ENCODE peak calls at places on chromosome 20, in seven cellular contexts. R is GM12878, I is HepG2, P is H1, S is HCT116, A is K562, C is SK-N-SH. X is an unnamed sample.
A peak's percentile ranks its signal among the peaks of the same experiment; 100 is the strongest.

GRCh38 chr20:50053790-50054547 is 59.0 kb downstream of the UBE2V1 start:
- DNase-seq in R (no peak), P (no peak), A (no peak), I (no peak), C (no peak), S (no peak), X (no peak)

GRCh38 chr20:19787366-19787765 is 29.3 kb downstream of the RIN2 start:
- DNase-seq in I (no peak), S (no peak), P (no peak), C (no peak), R (no peak), A (no peak), X (no peak)

GRCh38 chr20:38434310-38434741 is 802 bp downstream of the SNHG17 start:
- DNase-seq in S (no peak), P (no peak), R (no peak), I (no peak), A (peak; percentile 51), C (peak; percentile 43), X (no peak)

GRCh38 chr20:41249371-41249770 is 68.2 kb downstream of the ZHX3 start:
- DNase-seq in P (no peak), A (peak; percentile 38), I (no peak), R (no peak), C (no peak), S (no peak), X (no peak)

GRCh38 chr20:62209850-62210495 is 10.1 kb downstream of the HRH3 start:
- DNase-seq in C (peak; percentile 58), A (no peak), S (no peak), R (no peak), I (no peak), P (no peak), X (no peak)

GRCh38 chr20:24682496-24683090 is 213.2 kb downstream of the SYNDIG1 start:
- DNase-seq in I (no peak), C (no peak), R (no peak), S (no peak), A (no peak), P (no peak), X (no peak)

GRCh38 chr20:51745804-51746203 is 22.4 kb downstream of the ATP9A start:
- DNase-seq in S (no peak), A (no peak), R (no peak), I (no peak), P (no peak), C (no peak), X (no peak)

GRCh38 chr20:29497261-29497671 is 1760.2 kb upstream of the DEFB115 start:
- DNase-seq in R (no peak), P (no peak), I (peak; percentile 12), A (peak; percentile 95), C (peak; percentile 91), S (no peak), X (peak; percentile 35)

GRCh38 chr20:44501448-44501847 is 20.4 kb downstream of the SERINC3 start:
- DNase-seq in S (no peak), R (no peak), P (no peak), I (no peak), A (no peak), C (no peak), X (no peak)

GRCh38 chr20:2387180-2387577 is 6.5 kb downstream of the TGM6 start:
- DNase-seq in A (peak; percentile 59), I (peak; percentile 48), P (peak; percentile 47), S (peak; percentile 39), R (peak; percentile 21), C (peak; percentile 44), X (peak; percentile 61)

GRCh38 chr20:60465439-60465838 is 507.2 kb downstream of the CDH26 start:
- DNase-seq in I (no peak), P (no peak), C (no peak), S (no peak), R (no peak), A (no peak), X (no peak)

GRCh38 chr20:60467771-60468170 is 509.5 kb downstream of the CDH26 start:
- DNase-seq in I (no peak), A (no peak), R (no peak), C (no peak), P (no peak), S (no peak), X (no peak)

GRCh38 chr20:60465993-60466682 is 507.9 kb downstream of the CDH26 start:
- DNase-seq in A (no peak), P (no peak), R (no peak), C (no peak), S (no peak), I (no peak), X (no peak)

GRCh38 chr20:60467078-60467477 is 508.9 kb downstream of the CDH26 start:
- DNase-seq in S (no peak), P (no peak), R (no peak), A (no peak), I (no peak), C (no peak), X (no peak)

DNA sequence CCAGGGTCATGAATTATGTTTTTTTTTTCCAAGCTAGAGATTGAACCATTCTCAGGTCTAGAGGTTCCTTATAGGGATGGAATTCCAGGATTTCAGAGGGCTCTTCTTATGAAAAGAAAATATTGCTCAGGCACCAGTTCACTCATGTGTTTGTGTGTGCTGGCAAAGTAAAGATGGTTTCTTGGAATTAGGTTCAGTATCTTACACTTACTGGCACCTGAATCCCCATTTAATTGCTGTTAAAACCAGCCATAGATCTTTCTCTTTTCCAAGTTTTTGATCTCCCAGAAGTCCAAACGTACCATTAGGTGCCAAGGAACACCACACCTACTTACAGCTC is 508.4 kb downstream of the CDH26 start:
- DNase-seq in S (no peak), I (no peak), P (no peak), A (no peak), C (no peak), R (no peak), X (no peak)
- H3K27me3 ChIP-seq in S (no peaks in the 10 kb centered on the region), I (no peaks in the 10 kb centered on the region), P (no peaks in the 10 kb centered on the region), A (no peaks in the 10 kb centered on the region), C (no peaks in the 10 kb centered on the region), R (no peaks in the 10 kb centered on the region), X (peaks cover 11% of the 10 kb centered on the region)

DNA sequence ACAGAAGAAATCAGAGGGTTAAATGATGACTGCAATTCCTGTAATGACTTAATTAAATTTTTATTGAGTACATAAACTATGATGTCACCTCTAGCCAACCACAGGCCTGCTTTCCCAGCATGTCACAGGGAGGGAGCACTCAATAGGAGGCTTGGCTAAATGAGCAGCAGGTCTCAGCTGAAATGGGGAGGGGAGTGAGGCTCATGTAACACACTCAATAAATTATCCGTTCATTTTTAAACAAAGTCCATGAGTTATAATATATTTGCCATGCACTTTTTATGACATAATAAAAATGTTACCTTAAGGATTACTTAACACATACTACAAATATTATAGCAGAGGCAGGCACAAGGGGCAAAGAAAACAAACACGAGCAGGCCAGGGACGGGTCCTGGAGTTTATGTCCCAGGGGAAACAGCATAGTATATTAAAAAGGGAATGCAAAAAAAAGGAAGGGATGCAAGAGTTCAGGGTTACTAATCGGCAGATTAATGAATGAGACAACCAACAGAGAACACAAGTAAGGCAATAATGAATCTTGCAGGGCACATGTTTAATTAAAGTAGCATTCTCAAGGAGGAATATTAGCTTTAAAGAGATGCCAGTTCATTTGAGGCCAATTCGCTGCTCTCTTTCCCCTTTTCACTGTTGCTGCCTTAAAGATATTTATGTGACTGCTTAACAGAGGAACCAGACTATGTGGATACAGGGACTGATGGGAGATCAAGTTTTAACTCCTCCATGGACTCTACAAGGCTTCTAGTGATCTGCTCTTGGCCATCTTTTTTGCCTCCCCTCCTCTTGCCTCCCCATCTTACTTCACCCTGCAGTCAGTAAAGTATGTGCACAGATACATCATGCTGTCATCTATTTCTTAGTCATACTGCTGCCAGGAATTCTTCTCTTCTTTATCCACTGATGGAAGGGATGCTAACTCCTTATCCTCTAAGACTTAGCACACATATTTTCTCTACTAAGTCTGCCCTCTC is 27.3 kb upstream of the FAM83C start:
- DNase-seq in I (no peak), P (no peak), A (no peak), R (no peak), S (no peak), C (no peak), X (no peak)
- TF ChIP-seq YY1 in I (no peak), P (no peak), A (no peak), R (no peak), S (no peak), C (peak; percentile 52), X (no peak)

GRCh38 chr20:54048489-54048888 is 21.9 kb downstream of the BCAS1 start:
- DNase-seq in P (no peak), I (no peak), S (no peak), R (no peak), A (no peak), C (no peak), X (no peak)
- H3K9ac ChIP-seq in P (no peak overlapping the region), I (no peak overlapping the region), S (no peak overlapping the region), R (no peak overlapping the region), A (no peak overlapping the region), C (no peak overlapping the region), X (no peak overlapping the region)

DNA sequence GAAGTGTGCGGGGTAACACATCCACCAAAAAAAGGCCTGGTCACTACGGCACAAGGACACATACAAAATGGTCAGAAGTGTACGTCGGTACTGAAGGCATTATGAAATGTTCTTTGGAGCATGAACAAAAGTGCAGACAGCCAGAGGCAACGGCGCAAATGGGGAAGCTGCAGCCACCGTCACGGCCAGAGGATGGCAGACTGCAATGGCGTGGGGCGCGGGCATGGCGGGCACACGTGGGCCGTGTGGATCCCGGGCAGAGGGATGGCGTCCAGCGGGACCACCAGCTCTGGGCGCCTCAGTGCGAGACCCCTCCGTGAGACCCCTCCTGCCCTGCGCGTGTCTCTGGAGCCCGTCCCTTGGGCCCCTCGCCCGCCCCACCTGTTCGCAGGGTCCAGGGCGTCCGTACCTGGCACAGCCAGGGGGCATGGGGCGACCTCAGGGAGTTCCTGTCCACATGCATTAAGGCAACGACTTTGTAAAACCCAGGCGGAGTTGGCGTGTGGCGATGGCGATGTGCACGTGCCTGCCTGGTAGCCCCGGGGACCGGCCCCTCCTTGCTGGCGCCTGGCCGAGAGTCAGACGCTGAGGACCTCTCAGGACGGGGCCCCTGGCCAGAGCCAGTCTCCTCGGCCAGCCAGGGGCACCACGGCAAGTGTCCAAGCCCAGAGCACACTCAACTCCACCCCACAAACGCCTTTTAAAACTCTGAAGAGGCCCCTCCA is 39.5 kb upstream of the CHRNA4 start:
- DNase-seq in C (peak; percentile 80), A (no peak), P (no peak), R (no peak), S (no peak), I (no peak), X (no peak)
- H3K27me3 ChIP-seq in C (peaks cover 55% of the 10 kb centered on the region), A (peaks cover 8% of the 10 kb centered on the region), P (no peaks in the 10 kb centered on the region), R (no peaks in the 10 kb centered on the region), S (no peaks in the 10 kb centered on the region), I (peaks cover 61% of the 10 kb centered on the region), X (no peaks in the 10 kb centered on the region)

GRCh38 chr20:59013959-59014608 is 5.1 kb upstream of the TUBB1 start:
- DNase-seq in A (no peak), C (no peak), I (no peak), R (no peak), S (no peak), P (no peak), X (no peak)
- TF ChIP-seq YY1 in A (no peak), C (peak; percentile 48), I (no peak), R (no peak), S (no peak), P (no peak), X (no peak)

X was measured in NT2/D1.